ENCODE peak calls at places on chromosomes 3 and 15, in five cellular contexts. W is cardiac muscle cell; U is tibial artery; P is neural progenitor cell; G is CD8-positive, alpha-beta memory T cell. M is an unnamed sample.

GRCh38 chr15:93048759-93049161 is 40.3 kb downstream of the RGMA start:
- DNase-seq in W (peak; percentile 58), U (no peak), P (no peak), G (no peak), M (no peak)

GRCh38 chr15:88804257-88804656 is 1.0 kb downstream of the ACAN start:
- DNase-seq in W (no peak), U (no peak), P (no peak), G (no peak), M (no peak)

GRCh38 chr3:43996379-43997301 is 245.0 kb upstream of the TOPAZ1 start:
- DNase-seq in W (peak; percentile 29), U (no peak), P (peak; percentile 81), G (no peak), M (peak; percentile 58)

GRCh38 chr3:159928071-159928491 is 60.6 kb upstream of the IL12A start:
- DNase-seq in W (peak; percentile 23), U (no peak), P (no peak), G (no peak), M (peak; percentile 64)

GRCh38 chr3:187623285-187623814 is 46.8 kb downstream of the SST start:
- DNase-seq in W (no peak), U (no peak), P (no peak), G (no peak), M (peak; percentile 51)

GRCh38 chr3:111903067-111903511 is 44.0 kb downstream of the PHLDB2 start:
- DNase-seq in W (peak; percentile 59), U (no peak), P (peak; percentile 30), G (no peak), M (peak; percentile 90)

GRCh38 chr3:69579527-69580165 is 159.6 kb upstream of the MITF start:
- DNase-seq in W (peak; percentile 13), U (no peak), P (peak; percentile 3), G (no peak), M (no peak)

GRCh38 chr3:852033-852432 is 240.8 kb upstream of the CNTN6 start:
- DNase-seq in W (no peak), U (no peak), P (no peak), G (no peak), M (no peak)

GRCh38 chr3:57757642-57758297 is 1.7 kb downstream of the SLMAP start:
- DNase-seq in W (no peak), U (no peak), P (peak; percentile 69), G (no peak), M (peak; percentile 50)

GRCh38 chr15:46077220-46077619 is 442.4 kb downstream of the SQOR start:
- DNase-seq in W (no peak), U (no peak), P (no peak), G (no peak), M (no peak)

GRCh38 chr3:108221911-108222812 is at the start of gene IFT57:
- DNase-seq in W (peak; percentile 99), U (peak; percentile 99), P (peak; percentile 99), G (peak; percentile 96), M (peak; percentile 99)

GRCh38 chr3:94008253-94008652 is 20.1 kb downstream of the STX19 start:
- DNase-seq in W (no peak), U (no peak), P (no peak), G (no peak), M (no peak)

GRCh38 chr3:53821631-53822068 is 24.6 kb downstream of the CHDH start:
- DNase-seq in W (no peak), U (peak; percentile 27), P (no peak), G (no peak), M (peak; percentile 65)

GRCh38 chr3:20022954-20023644 is 11.0 kb upstream of the PP2D1 start:
- DNase-seq in W (no peak), U (no peak), P (no peak), G (no peak), M (no peak)

GRCh38 chr3:158213461-158213860 is 103.6 kb downstream of the RSRC1 start:
- DNase-seq in W (no peak), U (no peak), P (no peak), G (no peak), M (no peak)

GRCh38 chr15:80310776-80311175 is 58.8 kb upstream of the CTXND1 start:
- DNase-seq in W (no peak), U (no peak), P (no peak), G (no peak), M (no peak)

GRCh38 chr3:134077649-134078081 is 47.9 kb upstream of the SLCO2A1 start:
- DNase-seq in W (no peak), U (no peak), P (no peak), G (no peak), M (peak; percentile 30)

GRCh38 chr15:73927476-73928240 is 1.4 kb downstream of the LOXL1 start:
- DNase-seq in W (peak; percentile 66), U (peak; percentile 84), P (peak; percentile 82), G (peak; percentile 63), M (peak; percentile 80)

GRCh38 chr15:58520464-58520863 is 88.7 kb downstream of the LIPC start:
- DNase-seq in W (no peak), U (no peak), P (no peak), G (no peak), M (no peak)

GRCh38 chr3:130894130-130894872 is 417 bp downstream of the ATP2C1 start:
- DNase-seq in W (peak; percentile 23), U (peak; percentile 70), P (peak; percentile 79), G (peak; percentile 59), M (peak; percentile 57)

GRCh38 chr3:107690522-107691138 is 167.9 kb downstream of the BBX start:
- DNase-seq in W (peak; percentile 78), U (no peak), P (peak; percentile 61), G (no peak), M (peak; percentile 71)

GRCh38 chr15:52783191-52783829 is 6.8 kb downstream of the ONECUT1 start:
- DNase-seq in W (peak; percentile 33), U (no peak), P (peak; percentile 92), G (no peak), M (no peak)

GRCh38 chr3:99838755-99839154 is 21.1 kb downstream of the CMSS1 start:
- DNase-seq in W (no peak), U (no peak), P (no peak), G (no peak), M (no peak)

GRCh38 chr15:31367021-31367729 is 40.5 kb downstream of the KLF13 start:
- DNase-seq in W (no peak), U (peak; percentile 73), P (no peak), G (no peak), M (no peak)

GRCh38 chr15:31366169-31366734 is 39.6 kb downstream of the KLF13 start:
- DNase-seq in W (peak; percentile 54), U (peak; percentile 83), P (no peak), G (no peak), M (peak; percentile 40)

GRCh38 chr15:31365655-31366127 is 39.1 kb downstream of the KLF13 start:
- DNase-seq in W (peak; percentile 97), U (peak; percentile 98), P (peak; percentile 82), G (peak; percentile 69), M (peak; percentile 96)

GRCh38 chr15:31364301-31365031 is 37.8 kb downstream of the KLF13 start:
- DNase-seq in W (no peak), U (peak; percentile 65), P (peak; percentile 4), G (peak; percentile 18), M (no peak)

DNA sequence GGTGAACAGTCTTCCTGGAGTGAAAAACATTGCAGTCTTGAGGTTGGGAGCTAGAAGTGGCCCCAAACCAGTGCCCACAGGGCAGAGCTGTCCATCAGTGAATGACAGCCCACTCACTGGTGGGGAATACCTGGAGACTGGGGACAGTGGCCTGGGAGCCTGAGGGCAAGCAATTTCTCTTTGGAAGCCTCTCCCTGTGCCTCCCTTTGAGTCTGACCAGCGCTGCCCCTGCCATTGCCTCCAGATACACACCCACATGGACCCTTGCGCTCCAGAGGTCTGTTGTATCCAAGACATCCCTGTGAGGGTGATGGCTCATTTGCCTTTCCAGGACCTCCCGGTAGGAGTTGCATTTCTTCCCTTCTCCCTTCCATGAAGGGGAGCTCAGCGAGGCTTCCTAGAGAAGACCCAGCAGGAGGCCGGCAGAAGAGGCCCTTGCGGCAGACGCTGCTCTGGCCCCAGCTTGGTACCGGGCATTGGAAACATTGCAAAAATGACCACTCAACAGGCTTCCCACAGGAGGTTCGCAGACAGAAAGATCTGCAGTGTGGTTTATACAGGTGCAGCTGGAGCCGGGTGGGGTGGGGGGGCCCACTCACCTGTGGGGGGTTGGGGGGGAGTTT is 38.5 kb downstream of the KLF13 start:
- DNase-seq in W (no peak), U (no peak), P (no peak), G (no peak), M (no peak)
- H3K4me1 ChIP-seq in W (peaks cover 69% of the 10 kb centered on the region), U (no peaks in the 10 kb centered on the region), P (peaks cover 51% of the 10 kb centered on the region), G (peaks cover 99% of the 10 kb centered on the region), M (peaks cover 13% of the 10 kb centered on the region)

GRCh38 chr3:122635789-122636188 is 44.9 kb upstream of the PARP14 start:
- DNase-seq in W (peak; percentile 26), U (no peak), P (no peak), G (no peak), M (peak; percentile 39)
- H3K4me1 ChIP-seq in W (no peaks in the 10 kb centered on the region), U (no peaks in the 10 kb centered on the region), P (no peaks in the 10 kb centered on the region), G (no peaks in the 10 kb centered on the region), M (peaks cover 4% of the 10 kb centered on the region)

DNA sequence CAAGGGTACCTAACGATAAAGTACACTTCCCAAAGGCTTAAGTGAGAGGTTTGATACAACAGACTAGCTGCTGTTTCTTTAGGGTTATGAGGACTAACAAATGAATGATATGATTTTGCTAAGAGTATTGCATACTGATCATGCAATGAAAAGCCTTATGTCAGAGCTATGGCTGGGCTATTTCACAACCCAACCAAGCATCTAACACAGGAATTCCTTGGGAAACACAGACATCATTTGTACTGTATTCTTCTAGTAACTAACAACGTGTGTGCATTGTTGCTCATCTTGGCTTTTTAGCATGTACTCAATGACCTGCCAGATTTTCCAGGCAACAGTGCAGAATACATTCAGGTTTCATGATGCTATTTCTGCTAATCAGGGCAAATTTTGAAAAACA is 19.4 kb downstream of the PDZRN3 start:
- DNase-seq in W (peak; percentile 93), U (no peak), P (no peak), G (no peak), M (peak; percentile 93)
- H3K4me1 ChIP-seq in W (peaks cover 28% of the 10 kb centered on the region), U (no peaks in the 10 kb centered on the region), P (no peaks in the 10 kb centered on the region), G (no peaks in the 10 kb centered on the region), M (peaks cover 74% of the 10 kb centered on the region)

DNA sequence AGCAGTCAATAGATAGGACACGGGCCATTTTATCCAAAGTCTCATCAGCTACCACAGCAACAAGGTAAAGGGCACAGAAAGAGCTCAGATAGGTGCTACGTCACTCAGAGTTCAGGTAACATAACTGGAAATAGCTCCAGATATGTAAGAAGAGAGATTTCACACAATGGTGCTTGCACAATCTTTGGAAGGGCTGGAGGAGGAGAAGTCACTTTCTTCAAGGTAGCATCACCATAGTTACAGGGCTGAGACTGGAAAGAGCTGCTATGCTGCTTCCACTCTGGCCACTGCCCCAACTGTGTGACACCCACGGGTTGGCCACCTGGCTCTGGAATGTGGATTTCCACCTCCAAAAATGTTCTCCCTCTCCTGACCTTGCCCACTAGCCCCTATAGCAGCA is 448.8 kb upstream of the THBS1 start:
- DNase-seq in W (peak; percentile 36), U (no peak), P (no peak), G (no peak), M (peak; percentile 54)
- H3K4me1 ChIP-seq in W (peaks cover 22% of the 10 kb centered on the region), U (no peaks in the 10 kb centered on the region), P (peaks cover 7% of the 10 kb centered on the region), G (no peaks in the 10 kb centered on the region), M (peaks cover 87% of the 10 kb centered on the region)

GRCh38 chr3:120602682-120603081 is 6.5 kb downstream of the NDUFB4 start:
- DNase-seq in W (no peak), U (no peak), P (no peak), G (no peak), M (no peak)
- H3K4me1 ChIP-seq in W (peaks cover 16% of the 10 kb centered on the region), U (no peaks in the 10 kb centered on the region), P (peaks cover 2% of the 10 kb centered on the region), G (peaks cover 23% of the 10 kb centered on the region), M (no peaks in the 10 kb centered on the region)

GRCh38 chr3:170360476-170360875 is 3.0 kb downstream of the SKIL start:
- DNase-seq in W (peak; percentile 63), U (no peak), P (no peak), G (no peak), M (no peak)
- H3K4me1 ChIP-seq in W (peaks cover 17% of the 10 kb centered on the region), U (no peaks in the 10 kb centered on the region), P (peaks cover 10% of the 10 kb centered on the region), G (peaks cover 20% of the 10 kb centered on the region), M (peaks cover 59% of the 10 kb centered on the region)

GRCh38 chr3:123384256-123384655 is 64.6 kb downstream of the ADCY5 start:
- DNase-seq in W (no peak), U (no peak), P (no peak), G (no peak), M (no peak)
- H3K4me1 ChIP-seq in W (peaks cover 92% of the 10 kb centered on the region), U (no peaks in the 10 kb centered on the region), P (peaks cover 8% of the 10 kb centered on the region), G (no peaks in the 10 kb centered on the region), M (no peaks in the 10 kb centered on the region)